ENCODE peak calls at places on chromosomes 13 and 19, in five cellular contexts. T is H1, L is HepG2, F is K562, E is GM12878. S is an unnamed sample.

GRCh38 chr13:112793545-112794445 is 104.0 kb downstream of the ATP11A start:
- DNase-seq in T (no peak), L (no peak), F (no peak), E (no peak), S (peak)

GRCh38 chr13:39419866-39420265 is 183.1 kb downstream of the LHFPL6 start:
- DNase-seq in T (no peak), L (no peak), F (no peak), E (no peak), S (no peak)

GRCh38 chr13:43596924-43597598 is 189.7 kb downstream of the ENOX1 start:
- DNase-seq in T (no peak), L (no peak), F (no peak), E (no peak), S (no peak)

GRCh38 chr13:23739597-23739996 is 149.6 kb downstream of the MIPEP start:
- DNase-seq in T (no peak), L (no peak), F (no peak), E (no peak), S (no peak)

GRCh38 chr19:1270168-1270853 is 1.2 kb downstream of the CIRBP start:
- DNase-seq in T (no peak), L (no peak), F (no peak), E (no peak), S (no peak)

GRCh38 chr19:1116726-1117581 is 13.2 kb downstream of the GPX4 start:
- DNase-seq in T (no peak), L (no peak), F (no peak), E (no peak), S (peak)

GRCh38 chr19:45468159-45468651 is 409 bp downstream of the FOSB start:
- DNase-seq in T (peak), L (no peak), F (no peak), E (no peak), S (no peak)

GRCh38 chr19:9906475-9907087 is 29.7 kb downstream of the OLFM2 start:
- DNase-seq in T (no peak), L (no peak), F (no peak), E (no peak), S (no peak)

GRCh38 chr13:75803982-75804381 is 167.9 kb downstream of the LMO7 start:
- DNase-seq in T (no peak), L (no peak), F (no peak), E (no peak), S (no peak)

GRCh38 chr13:41492432-41493267 is 35.3 kb downstream of the RGCC start:
- DNase-seq in T (no peak), L (no peak), F (no peak), E (no peak), S (no peak)

GRCh38 chr13:34358811-34359513 is 541.0 kb downstream of the RFC3 start:
- DNase-seq in T (no peak), L (no peak), F (no peak), E (no peak), S (no peak)

GRCh38 chr19:41993612-41994483 is at the start of gene ATP1A3:
- DNase-seq in T (peak), L (no peak), F (peak), E (no peak), S (peak)

GRCh38 chr19:41811981-41812380 is 15.6 kb downstream of the CEACAM3 start:
- DNase-seq in T (no peak), L (no peak), F (no peak), E (no peak), S (no peak)

GRCh38 chr13:42574011-42574410 is at the start of gene TNFSF11:
- DNase-seq in T (peak), L (no peak), F (no peak), E (no peak), S (peak)

GRCh38 chr13:84096221-84096620 is 213.9 kb upstream of the SLITRK1 start:
- DNase-seq in T (no peak), L (no peak), F (no peak), E (no peak), S (no peak)

GRCh38 chr13:45276887-45277286 is 64.1 kb downstream of the TPT1 start:
- DNase-seq in T (no peak), L (no peak), F (no peak), E (no peak), S (no peak)

GRCh38 chr19:4717191-4717965 is 6.3 kb downstream of the DPP9 start:
- DNase-seq in T (no peak), L (peak), F (no peak), E (no peak), S (no peak)

GRCh38 chr13:52786747-52787146 is 47.1 kb upstream of the CNMD start:
- DNase-seq in T (no peak), L (no peak), F (no peak), E (no peak), S (no peak)

GRCh38 chr19:52086481-52086880 is 9.1 kb downstream of the ZNF841 start:
- DNase-seq in T (no peak), L (no peak), F (no peak), E (no peak), S (no peak)

GRCh38 chr13:35857769-35858168 is 273.4 kb downstream of the DCLK1 start:
- DNase-seq in T (peak), L (no peak), F (no peak), E (no peak), S (peak)

GRCh38 chr19:46700704-46701103 is 16.2 kb downstream of the PRKD2 start:
- DNase-seq in T (no peak), L (no peak), F (no peak), E (no peak), S (no peak)

GRCh38 chr19:34430738-34431625 is 2.8 kb downstream of the UBA2 start:
- DNase-seq in T (no peak), L (peak), F (peak), E (no peak), S (peak)

GRCh38 chr19:34432797-34433196 is 4.6 kb downstream of the UBA2 start:
- DNase-seq in T (no peak), L (no peak), F (no peak), E (no peak), S (no peak)

GRCh38 chr19:34431681-34432402 is 3.7 kb downstream of the UBA2 start:
- DNase-seq in T (no peak), L (no peak), F (no peak), E (no peak), S (no peak)

GRCh38 chr19:34436716-34437115 is 8.5 kb downstream of the UBA2 start:
- DNase-seq in T (no peak), L (no peak), F (no peak), E (no peak), S (no peak)
- TF ChIP-seq ATF2 in T (no peak), L (no peak), F (no peak), E (no peak), S (no peak)

DNA sequence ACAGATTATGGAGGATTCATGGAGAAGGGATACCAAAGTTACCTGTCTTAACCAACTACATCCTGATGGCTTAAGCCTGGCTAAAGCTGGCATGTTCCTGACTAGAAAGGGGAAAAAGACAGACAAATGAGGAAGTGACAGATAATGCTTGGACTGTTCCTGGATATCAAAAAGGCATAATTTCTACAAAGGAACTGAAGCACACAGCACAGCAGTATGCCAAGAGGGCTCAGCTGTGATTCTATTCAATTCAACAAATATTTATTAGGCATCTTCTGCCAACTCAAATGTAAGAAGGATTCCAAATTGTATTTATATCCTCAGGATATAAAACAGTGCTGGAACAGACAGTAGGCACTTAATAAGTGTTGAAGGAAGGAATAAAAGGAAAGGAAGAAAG is 59.5 kb downstream of the KLF12 start:
- DNase-seq in T (no peak), L (no peak), F (no peak), E (no peak), S (no peak)
- TF ChIP-seq ATF2 in T (no peak), L (no peak), F (no peak), E (no peak), S (no peak)

GRCh38 chr13:114145256-114145655 is 12.8 kb upstream of the RASA3 start:
- DNase-seq in T (no peak), L (no peak), F (no peak), E (no peak), S (no peak)

GRCh38 chr13:114146173-114146572 is 13.8 kb upstream of the RASA3 start:
- DNase-seq in T (no peak), L (no peak), F (no peak), E (no peak), S (no peak)

GRCh38 chr13:114147803-114148520 is 15.5 kb upstream of the RASA3 start:
- DNase-seq in T (no peak), L (no peak), F (no peak), E (no peak), S (no peak)

GRCh38 chr13:114145722-114146121 is 13.3 kb upstream of the RASA3 start:
- DNase-seq in T (no peak), L (no peak), F (no peak), E (no peak), S (no peak)

DNA sequence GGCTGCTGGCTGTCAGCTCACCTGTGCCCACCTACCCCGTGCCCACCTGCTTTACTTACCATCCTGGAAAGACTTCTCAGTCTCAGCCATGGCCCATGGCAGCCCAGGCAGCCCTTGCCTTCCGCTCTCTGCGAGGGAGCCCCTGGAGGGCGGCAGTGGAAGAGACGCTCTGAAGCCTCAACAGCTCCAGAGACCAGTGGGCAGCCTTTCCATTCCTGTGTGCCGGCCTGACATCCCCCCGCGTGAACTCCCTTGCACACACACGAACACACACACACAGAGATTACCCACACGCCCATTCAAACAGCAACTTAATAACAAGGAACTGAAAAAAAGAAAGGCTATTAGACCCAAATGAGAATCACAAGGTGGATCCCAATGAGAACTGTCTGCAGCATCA is 14.2 kb upstream of the RASA3 start:
- DNase-seq in T (peak), L (no peak), F (no peak), E (no peak), S (peak)
- TF ChIP-seq ATF2 in T (no peak), L (no peak), F (no peak), E (no peak), S (no peak)

GRCh38 chr13:31012285-31013024 is 80.0 kb downstream of the TEX26 start:
- DNase-seq in T (no peak), L (peak), F (no peak), E (no peak), S (no peak)

GRCh38 chr13:31016342-31017325 is 84.2 kb downstream of the TEX26 start:
- DNase-seq in T (no peak), L (no peak), F (no peak), E (no peak), S (no peak)

GRCh38 chr13:31014461-31014860 is 82.0 kb downstream of the TEX26 start:
- DNase-seq in T (no peak), L (no peak), F (no peak), E (no peak), S (no peak)

GRCh38 chr13:31018511-31018910 is 86.1 kb downstream of the TEX26 start:
- DNase-seq in T (no peak), L (no peak), F (no peak), E (no peak), S (no peak)

GRCh38 chr13:31015207-31015606 is 82.8 kb downstream of the TEX26 start:
- DNase-seq in T (no peak), L (no peak), F (no peak), E (no peak), S (no peak)
- TF ChIP-seq ATF2 in T (no peak), L (no peak), F (no peak), E (no peak), S (no peak)

DNA sequence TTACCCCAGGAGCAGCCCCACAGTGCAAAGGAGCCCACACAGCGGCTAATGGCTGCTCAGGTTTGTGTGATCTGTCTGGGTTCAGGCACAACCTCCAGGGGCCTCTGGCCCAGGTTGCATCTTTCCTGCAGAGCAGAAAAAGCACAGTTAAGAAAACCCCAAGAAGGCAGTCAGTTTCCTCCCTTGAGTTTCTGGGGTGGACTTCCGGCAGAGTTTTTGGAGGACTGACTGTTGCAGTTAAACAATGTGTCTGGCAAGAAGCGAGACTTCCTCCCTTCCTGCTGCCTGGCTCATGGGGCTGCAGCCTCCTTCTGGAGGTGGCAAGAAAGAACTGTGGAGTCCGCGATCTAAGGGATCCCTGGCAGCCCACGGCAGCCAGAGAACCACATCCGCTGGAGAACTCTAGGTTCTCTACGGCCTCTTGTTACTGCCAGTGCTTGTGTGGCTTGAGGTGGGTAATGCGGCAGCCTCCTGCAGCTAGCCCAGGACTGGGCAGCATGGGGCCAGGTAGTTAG is 114.4 kb downstream of the ZDHHC20 start:
- DNase-seq in T (no peak), L (no peak), F (no peak), E (no peak), S (no peak)
- TF ChIP-seq ATF2 in T (no peak), L (no peak), F (no peak), E (no peak), S (no peak)

DNA sequence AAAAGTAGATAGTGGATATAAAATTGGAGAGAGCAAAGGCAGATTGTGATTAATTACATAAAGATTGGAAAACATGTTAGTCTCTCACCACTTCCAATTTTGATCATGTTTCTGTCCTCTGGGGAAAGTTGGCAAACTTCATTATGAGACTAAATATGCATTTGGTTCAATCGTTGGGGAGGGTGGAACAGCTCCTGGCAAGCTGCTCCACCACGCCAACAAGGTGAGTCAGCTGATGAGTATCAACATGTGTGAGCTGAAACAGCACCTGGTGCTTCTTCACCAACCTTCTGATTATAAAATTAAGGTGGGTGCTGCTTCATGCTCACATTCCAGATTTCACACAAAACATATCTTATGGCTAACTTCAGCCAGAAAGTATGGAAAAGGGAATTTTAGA is 1784.6 kb downstream of the SLITRK5 start:
- DNase-seq in T (no peak), L (no peak), F (no peak), E (no peak), S (no peak)
- TF ChIP-seq ATF2 in T (no peak), L (no peak), F (no peak), E (no peak), S (no peak)